ENCODE peak calls at places on chromosomes 5 and 9, in five cellular contexts. S is stomach, L is K562, B is HepG2, C is H1. P is an unnamed sample.

GRCh38 chr5:68315679-68316271 is 100.2 kb downstream of the PIK3R1 start:
- DNase-seq in S (no peak), L (no peak), B (no peak), C (no peak), P (no peak)

GRCh38 chr5:80607343-80607742 is 37.3 kb upstream of the ANKRD34B start:
- DNase-seq in S (no peak), L (no peak), B (no peak), C (no peak), P (no peak)

GRCh38 chr5:148984333-148984732 is 78.5 kb downstream of the SH3TC2 start:
- DNase-seq in S (no peak), L (no peak), B (no peak), C (no peak), P (no peak)

GRCh38 chr5:15252331-15252730 is 247.6 kb upstream of the FBXL7 start:
- DNase-seq in S (no peak), L (no peak), B (no peak), C (no peak), P (no peak)

GRCh38 chr9:129763235-129763917 is 10.5 kb upstream of the PTGES start:
- DNase-seq in S (no peak), L (no peak), B (no peak), C (no peak), P (peak)

GRCh38 chr5:76927961-76928360 is 24.9 kb upstream of the CRHBP start:
- DNase-seq in S (no peak), L (no peak), B (no peak), C (no peak), P (no peak)

GRCh38 chr5:99019812-99020697 is 91.2 kb upstream of the CHD1 start:
- DNase-seq in S (no peak), L (no peak), B (peak), C (no peak), P (no peak)

GRCh38 chr9:136328622-136329041 is 1.3 kb downstream of the GPSM1 start:
- DNase-seq in S (no peak), L (no peak), B (no peak), C (no peak), P (peak)

GRCh38 chr9:123687246-123687721 is 242.6 kb downstream of the DENND1A start:
- DNase-seq in S (peak), L (no peak), B (peak), C (no peak), P (no peak)

GRCh38 chr5:87121315-87122170 is 146.1 kb upstream of the RASA1 start:
- DNase-seq in S (no peak), L (no peak), B (peak), C (no peak), P (no peak)

GRCh38 chr9:89814340-89815040 is 209.7 kb downstream of the GADD45G start:
- DNase-seq in S (no peak), L (no peak), B (no peak), C (no peak), P (no peak)

GRCh38 chr5:168420461-168420860 is 65.8 kb upstream of the RARS1 start:
- DNase-seq in S (no peak), L (no peak), B (no peak), C (no peak), P (no peak)

GRCh38 chr5:168423971-168424370 is 62.3 kb upstream of the RARS1 start:
- DNase-seq in S (no peak), L (no peak), B (peak), C (no peak), P (no peak)

GRCh38 chr5:168424506-168425298 is 61.6 kb upstream of the RARS1 start:
- DNase-seq in S (no peak), L (no peak), B (no peak), C (no peak), P (no peak)

GRCh38 chr5:168423478-168423877 is 62.8 kb upstream of the RARS1 start:
- DNase-seq in S (no peak), L (no peak), B (no peak), C (no peak), P (no peak)

GRCh38 chr5:168422431-168422830 is 63.8 kb upstream of the RARS1 start:
- DNase-seq in S (no peak), L (no peak), B (peak), C (no peak), P (no peak)
- TF ChIP-seq CTCF in S (peak), L (no peak), B (peak), C (peak), P (no peak)

GRCh38 chr5:83494666-83495065 is 23.1 kb downstream of the VCAN start:
- DNase-seq in S (no peak), L (no peak), B (no peak), C (no peak), P (no peak)

GRCh38 chr5:83496626-83497025 is 25.1 kb downstream of the VCAN start:
- DNase-seq in S (no peak), L (no peak), B (no peak), C (no peak), P (no peak)

GRCh38 chr5:83494102-83494620 is 22.6 kb downstream of the VCAN start:
- DNase-seq in S (no peak), L (no peak), B (no peak), C (no peak), P (no peak)

GRCh38 chr5:83493644-83494043 is 22.1 kb downstream of the VCAN start:
- DNase-seq in S (no peak), L (no peak), B (no peak), C (no peak), P (no peak)

DNA sequence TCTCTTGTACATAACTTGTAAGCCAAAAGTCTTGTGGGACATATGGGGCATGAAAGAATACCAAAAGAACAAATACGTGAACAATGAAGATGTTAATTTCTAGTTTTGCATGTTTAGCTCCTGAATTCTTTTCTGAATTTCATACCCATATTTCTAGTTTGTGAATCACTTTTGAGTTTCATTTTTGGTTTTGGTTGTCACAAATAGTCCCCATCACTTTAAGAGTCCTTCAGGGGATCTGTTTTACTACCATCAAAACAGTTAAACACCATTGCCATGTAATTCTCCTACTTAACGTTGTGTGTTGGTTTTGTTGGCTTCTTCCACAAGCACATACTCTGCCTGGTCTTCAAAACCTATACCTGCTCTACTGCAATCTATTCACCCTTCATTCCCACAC is 27.0 kb downstream of the VCAN start:
- DNase-seq in S (no peak), L (no peak), B (no peak), C (no peak), P (no peak)
- TF ChIP-seq POLR2AphosphoS5 in S (no peak), L (no peak), B (no peak), C (no peak), P (no peak)

DNA sequence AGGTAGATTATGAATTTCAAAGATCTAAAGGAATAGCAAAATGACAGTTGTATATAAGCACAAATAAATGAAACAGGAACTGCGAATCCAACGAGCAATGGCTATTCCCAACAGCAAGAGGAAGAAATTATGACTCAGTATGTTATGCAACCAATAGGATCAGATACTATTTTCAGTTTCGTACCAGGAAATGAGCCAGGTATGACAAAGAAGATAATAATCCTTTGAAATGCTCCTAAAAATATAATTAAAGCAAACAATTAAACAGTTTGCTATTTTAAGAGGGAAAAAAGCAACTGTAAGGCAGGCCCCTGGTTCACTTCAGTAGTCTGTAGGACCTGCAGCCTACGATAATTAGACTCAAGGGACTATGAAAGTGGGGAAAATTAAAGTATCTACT is 58.9 kb downstream of the AUH start:
- DNase-seq in S (no peak), L (no peak), B (peak), C (no peak), P (no peak)
- TF ChIP-seq EP300 in S (no peak), L (peak), B (no peak), C (no peak), P (peak)

DNA sequence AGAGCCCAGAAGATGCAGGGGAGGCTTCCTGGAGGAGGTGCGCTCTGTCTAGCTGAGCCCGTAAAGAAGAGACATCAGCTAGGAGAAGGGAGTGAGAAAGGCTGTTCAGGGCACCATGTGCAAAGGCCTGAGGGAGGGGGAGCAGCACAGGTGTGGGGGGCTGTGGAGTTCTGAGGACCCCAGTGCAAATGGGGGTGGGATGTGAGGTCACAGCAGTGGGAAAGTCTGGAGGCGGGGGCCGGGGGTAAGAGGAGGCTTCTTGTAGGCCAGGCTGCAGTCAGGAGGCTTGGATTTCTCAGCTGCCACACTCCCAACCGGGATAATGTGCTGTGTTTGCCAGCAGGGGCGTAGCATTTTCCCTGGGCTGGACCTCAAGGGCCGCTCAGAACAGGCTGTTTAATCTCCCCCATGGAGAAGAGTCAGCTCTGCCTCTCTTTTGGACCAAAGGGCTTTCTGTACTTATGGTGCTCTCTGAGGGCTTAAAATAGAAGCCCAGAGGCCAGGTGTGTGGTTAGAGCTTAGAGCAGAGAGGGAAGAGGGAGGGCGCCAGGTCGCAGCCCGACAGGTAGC is 5.7 kb downstream of the NEURL1B start:
- DNase-seq in S (no peak), L (peak), B (peak), C (no peak), P (peak)
- TF ChIP-seq CTCF in S (no peak), L (peak), B (peak), C (peak), P (peak)